ENCODE peak calls at places on chromosomes 4 and X, in five cellular contexts. One of them, this sample, is unnamed.

GRCh38 chrX:109954333-109954732 is 48.6 kb upstream of the TMEM164 start:
- DNase-seq in cardiac fibroblast: peak
- DNase-seq in CD8-positive, alpha-beta memory T cell: no peak
- DNase-seq in SHP77 treated with DMSO at 0.1 percent for 48 hours: no peak
- DNase-seq in GM20000: no peak
- DNase-seq in this sample: peak

GRCh38 chr4:188714907-188715306 is 575.7 kb downstream of the TRIML1 start:
- DNase-seq in GM20000: no peak
- DNase-seq in cardiac fibroblast: peak
- DNase-seq in CD8-positive, alpha-beta memory T cell: no peak
- DNase-seq in SHP77 treated with DMSO at 0.1 percent for 48 hours: no peak
- DNase-seq in this sample: peak

GRCh38 chrX:120213438-120214265 is 37.0 kb upstream of the ZBTB33 start:
- DNase-seq in cardiac fibroblast: peak
- DNase-seq in CD8-positive, alpha-beta memory T cell: peak
- DNase-seq in SHP77 treated with DMSO at 0.1 percent for 48 hours: no peak
- DNase-seq in GM20000: peak
- DNase-seq in this sample: peak

GRCh38 chrX:154979671-154980070 is 42.9 kb downstream of the F8 start:
- DNase-seq in GM20000: no peak
- DNase-seq in cardiac fibroblast: no peak
- DNase-seq in SHP77 treated with DMSO at 0.1 percent for 48 hours: no peak
- DNase-seq in CD8-positive, alpha-beta memory T cell: no peak
- DNase-seq in this sample: no peak

GRCh38 chrX:11143931-11144678 is 33.0 kb downstream of the HCCS start:
- DNase-seq in cardiac fibroblast: peak
- DNase-seq in CD8-positive, alpha-beta memory T cell: peak
- DNase-seq in GM20000: peak
- DNase-seq in SHP77 treated with DMSO at 0.1 percent for 48 hours: no peak
- DNase-seq in this sample: peak

GRCh38 chrX:123860506-123860840 is 620 bp downstream of the XIAP start:
- DNase-seq in CD8-positive, alpha-beta memory T cell: no peak
- DNase-seq in SHP77 treated with DMSO at 0.1 percent for 48 hours: peak
- DNase-seq in GM20000: peak
- DNase-seq in cardiac fibroblast: no peak
- DNase-seq in this sample: no peak

GRCh38 chr4:120395746-120396145 is 329.1 kb upstream of the MAD2L1 start:
- DNase-seq in SHP77 treated with DMSO at 0.1 percent for 48 hours: no peak
- DNase-seq in GM20000: no peak
- DNase-seq in CD8-positive, alpha-beta memory T cell: no peak
- DNase-seq in cardiac fibroblast: no peak
- DNase-seq in this sample: no peak

GRCh38 chr4:82893942-82894341 is 3.0 kb upstream of the SEC31A start:
- DNase-seq in GM20000: no peak
- DNase-seq in cardiac fibroblast: peak
- DNase-seq in CD8-positive, alpha-beta memory T cell: no peak
- DNase-seq in SHP77 treated with DMSO at 0.1 percent for 48 hours: no peak
- DNase-seq in this sample: no peak

GRCh38 chr4:87451537-87451936 is 29.2 kb downstream of the NUDT9 start:
- DNase-seq in CD8-positive, alpha-beta memory T cell: no peak
- DNase-seq in SHP77 treated with DMSO at 0.1 percent for 48 hours: no peak
- DNase-seq in GM20000: no peak
- DNase-seq in cardiac fibroblast: no peak
- DNase-seq in this sample: peak

GRCh38 chrX:26871967-26872366 is 591.2 kb downstream of the PPP4R3C start:
- DNase-seq in CD8-positive, alpha-beta memory T cell: no peak
- DNase-seq in GM20000: no peak
- DNase-seq in SHP77 treated with DMSO at 0.1 percent for 48 hours: no peak
- DNase-seq in cardiac fibroblast: no peak
- DNase-seq in this sample: no peak

GRCh38 chr4:182449186-182449880 is 206.1 kb downstream of the TENM3 start:
- DNase-seq in SHP77 treated with DMSO at 0.1 percent for 48 hours: no peak
- DNase-seq in CD8-positive, alpha-beta memory T cell: no peak
- DNase-seq in cardiac fibroblast: no peak
- DNase-seq in GM20000: peak
- DNase-seq in this sample: no peak

GRCh38 chrX:72253686-72254085 is 14.9 kb upstream of the ERCC6L start:
- DNase-seq in cardiac fibroblast: no peak
- DNase-seq in CD8-positive, alpha-beta memory T cell: no peak
- DNase-seq in SHP77 treated with DMSO at 0.1 percent for 48 hours: no peak
- DNase-seq in GM20000: no peak
- DNase-seq in this sample: no peak

GRCh38 chr4:85861064-85861767 is 386.3 kb downstream of the ARHGAP24 start:
- DNase-seq in GM20000: no peak
- DNase-seq in cardiac fibroblast: no peak
- DNase-seq in SHP77 treated with DMSO at 0.1 percent for 48 hours: peak
- DNase-seq in CD8-positive, alpha-beta memory T cell: no peak
- DNase-seq in this sample: no peak

GRCh38 chrX:115344885-115345653 is 55.6 kb downstream of the LUZP4 start:
- DNase-seq in cardiac fibroblast: peak
- DNase-seq in CD8-positive, alpha-beta memory T cell: no peak
- DNase-seq in SHP77 treated with DMSO at 0.1 percent for 48 hours: peak
- DNase-seq in GM20000: no peak
- DNase-seq in this sample: peak

GRCh38 chr4:113355550-113356371 is 306.3 kb downstream of the ANK2 start:
- DNase-seq in GM20000: peak
- DNase-seq in CD8-positive, alpha-beta memory T cell: peak
- DNase-seq in SHP77 treated with DMSO at 0.1 percent for 48 hours: no peak
- DNase-seq in cardiac fibroblast: peak
- DNase-seq in this sample: peak

GRCh38 chrX:103584606-103585005 is 709 bp upstream of the TCEAL4 start:
- DNase-seq in CD8-positive, alpha-beta memory T cell: no peak
- DNase-seq in GM20000: no peak
- DNase-seq in cardiac fibroblast: peak
- DNase-seq in SHP77 treated with DMSO at 0.1 percent for 48 hours: no peak
- DNase-seq in this sample: no peak

GRCh38 chr4:122045533-122045932 is 93.7 kb upstream of the TRPC3 start:
- DNase-seq in cardiac fibroblast: peak
- DNase-seq in SHP77 treated with DMSO at 0.1 percent for 48 hours: peak
- DNase-seq in CD8-positive, alpha-beta memory T cell: no peak
- DNase-seq in GM20000: no peak
- DNase-seq in this sample: peak

GRCh38 chr4:89590102-89590501 is 246.9 kb downstream of the SNCA start:
- DNase-seq in GM20000: no peak
- DNase-seq in CD8-positive, alpha-beta memory T cell: no peak
- DNase-seq in SHP77 treated with DMSO at 0.1 percent for 48 hours: no peak
- DNase-seq in cardiac fibroblast: no peak
- DNase-seq in this sample: no peak

GRCh38 chr4:15885422-15885821 is 53.1 kb downstream of the FGFBP1 start:
- DNase-seq in CD8-positive, alpha-beta memory T cell: no peak
- DNase-seq in cardiac fibroblast: no peak
- DNase-seq in GM20000: no peak
- DNase-seq in SHP77 treated with DMSO at 0.1 percent for 48 hours: no peak
- DNase-seq in this sample: no peak